ENCODE peak calls at places on chromosomes 16 and 17, in six cellular contexts. H is AG04449; V is fibroblast of pulmonary artery; X is lower lobe of right lung; B is tibial artery; M is CD4-positive, alpha-beta T cell. L is an unnamed sample.

GRCh38 chr17:82214012-82214628 is 1.5 kb upstream of the CCDC57 start:
- DNase-seq in B (no peak), V (no peak), H (no peak), M (no peak), X (no peak), L (no peak)

GRCh38 chr17:74890554-74890953 is 2.9 kb downstream of the FADS6 start:
- DNase-seq in M (no peak), X (no peak), H (no peak), B (no peak), V (no peak), L (no peak)

GRCh38 chr16:66786551-66786950 is 14.8 kb downstream of the TERB1 start:
- DNase-seq in V (no peak), B (no peak), M (no peak), X (no peak), H (no peak), L (no peak)

GRCh38 chr17:41178843-41179616 is 1.0 kb upstream of the KRTAP4-2 start:
- DNase-seq in M (no peak), B (no peak), X (no peak), V (no peak), H (no peak), L (no peak)

GRCh38 chr16:18804540-18804939 is 3.2 kb upstream of the ARL6IP1 start:
- DNase-seq in X (no peak), V (peak), M (no peak), B (no peak), H (no peak), L (no peak)

GRCh38 chr16:84169765-84170310 is 17.0 kb downstream of the TAF1C start:
- DNase-seq in X (no peak), H (no peak), V (no peak), M (no peak), B (no peak), L (no peak)

GRCh38 chr17:5610956-5611355 is 26.6 kb upstream of the NLRP1 start:
- DNase-seq in H (no peak), M (no peak), X (no peak), V (no peak), B (no peak), L (no peak)

GRCh38 chr16:79360267-79360666 is 240.3 kb downstream of the MAF start:
- DNase-seq in B (no peak), H (no peak), X (no peak), M (no peak), V (no peak), L (no peak)

GRCh38 chr16:1656808-1657617 is 21.1 kb upstream of the JPT2 start:
- DNase-seq in M (no peak), B (no peak), X (no peak), V (no peak), H (no peak), L (no peak)

GRCh38 chr17:28204751-28205150 is 114.2 kb upstream of the TMEM97 start:
- DNase-seq in X (no peak), H (no peak), V (peak), B (no peak), M (no peak), L (no peak)

GRCh38 chr17:73343168-73343634 is 31.4 kb upstream of the CDC42EP4 start:
- DNase-seq in H (peak), M (no peak), V (peak), X (no peak), B (peak), L (no peak)

GRCh38 chr17:48351916-48352332 is 78.1 kb downstream of the SKAP1 start:
- DNase-seq in H (no peak), M (no peak), X (no peak), V (peak), B (no peak), L (no peak)

GRCh38 chr16:80666378-80667257 is 125.8 kb downstream of the DYNLRB2 start:
- DNase-seq in M (no peak), B (no peak), X (no peak), H (no peak), V (no peak), L (no peak)

GRCh38 chr16:69127966-69128510 is 4.3 kb downstream of the CHTF8 start:
- DNase-seq in V (no peak), X (no peak), B (no peak), M (no peak), H (no peak), L (no peak)

GRCh38 chr16:53504161-53504663 is 1.2 kb upstream of the AKTIP start:
- DNase-seq in B (peak), H (no peak), V (peak), X (peak), M (peak), L (peak)

GRCh38 chr16:59971264-59971663 is 1237.1 kb upstream of the GOT2 start:
- DNase-seq in H (no peak), M (no peak), B (no peak), X (no peak), V (no peak), L (no peak)

GRCh38 chr16:64047878-64048277 is 1074.0 kb downstream of the CDH11 start:
- DNase-seq in V (no peak), X (no peak), H (no peak), B (no peak), M (no peak), L (no peak)

GRCh38 chr16:64047207-64047606 is 1074.7 kb downstream of the CDH11 start:
- DNase-seq in B (no peak), H (no peak), X (no peak), M (no peak), V (no peak), L (no peak)

DNA sequence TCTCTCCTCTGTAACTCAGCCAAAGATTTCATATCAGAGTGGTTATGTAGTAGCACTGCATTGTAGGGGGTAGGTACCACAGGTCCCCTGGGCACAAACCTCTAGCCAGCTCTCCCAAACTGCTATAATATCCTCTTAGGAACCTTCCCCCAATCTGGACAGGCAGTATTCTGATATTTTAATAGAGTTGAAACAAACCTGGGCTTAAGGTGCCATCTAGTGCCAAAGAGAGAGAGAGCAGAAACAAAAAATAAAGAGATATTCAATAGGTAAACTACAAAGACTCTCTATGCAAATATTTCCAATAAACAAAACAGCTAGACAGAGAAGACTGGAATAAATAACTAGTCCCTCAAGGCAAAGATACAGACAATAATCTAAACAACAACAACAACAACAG is 1070.0 kb downstream of the CDH11 start:
- DNase-seq in M (no peak), V (peak), B (no peak), X (no peak), H (no peak), L (no peak)
- TF ChIP-seq CTCF in M (no peak), V (peak), B (no peak), X (no peak), H (no peak), L (no peak)

GRCh38 chr16:11099672-11100195 is 155.4 kb downstream of the CLEC16A start:
- DNase-seq in H (no peak), M (no peak), V (no peak), X (no peak), B (no peak), L (no peak)

GRCh38 chr16:11101695-11102522 is 154.1 kb downstream of the SOCS1 start:
- DNase-seq in B (no peak), V (peak), H (no peak), M (no peak), X (no peak), L (no peak)

GRCh38 chr16:11101283-11101682 is 154.7 kb downstream of the SOCS1 start:
- DNase-seq in V (no peak), H (no peak), X (no peak), B (no peak), M (no peak), L (no peak)

GRCh38 chr16:11098601-11099377 is 154.4 kb downstream of the CLEC16A start:
- DNase-seq in H (no peak), M (no peak), V (peak), B (peak), X (no peak), L (no peak)

DNA sequence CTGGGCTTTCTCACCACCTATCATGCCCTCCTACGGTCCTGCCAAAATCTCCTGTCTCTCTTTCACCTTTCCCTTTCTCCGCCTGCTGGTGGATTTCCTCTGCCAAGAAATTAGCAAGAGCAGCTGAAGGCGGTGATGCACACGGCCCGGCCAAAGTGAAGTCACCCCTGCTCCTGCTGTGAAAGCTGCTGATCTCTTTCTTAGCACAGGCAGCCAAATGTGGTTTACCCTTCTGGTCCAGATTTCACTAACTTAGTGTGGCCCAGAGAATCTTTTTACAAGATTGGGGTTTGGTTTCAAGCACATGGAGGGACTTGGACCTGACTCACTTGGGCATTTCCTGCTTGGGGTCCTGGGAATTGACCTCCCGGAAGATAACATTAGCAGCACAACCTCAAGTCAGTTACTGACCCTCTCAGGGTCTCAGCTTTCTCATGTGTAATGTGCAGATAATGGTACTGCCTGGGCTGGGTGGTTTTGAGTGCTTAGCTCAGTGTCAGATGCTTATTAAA is 155.7 kb downstream of the SOCS1 start:
- DNase-seq in B (peak), X (no peak), H (no peak), M (no peak), V (peak), L (peak)
- TF ChIP-seq CTCF in B (peak), X (no peak), H (peak), M (no peak), V (peak), L (peak)

GRCh38 chr16:12314786-12315185 is 338.3 kb downstream of the SNX29 start:
- DNase-seq in V (no peak), M (no peak), X (no peak), B (no peak), H (no peak), L (no peak)

GRCh38 chr16:12311887-12312286 is 335.4 kb downstream of the SNX29 start:
- DNase-seq in M (no peak), V (no peak), H (no peak), X (no peak), B (no peak), L (no peak)

GRCh38 chr16:12308060-12308459 is 331.5 kb downstream of the SNX29 start:
- DNase-seq in M (no peak), V (no peak), X (no peak), H (no peak), B (no peak), L (no peak)

GRCh38 chr16:12313902-12314621 is 337.5 kb downstream of the SNX29 start:
- DNase-seq in B (no peak), H (no peak), X (no peak), M (no peak), V (no peak), L (no peak)

DNA sequence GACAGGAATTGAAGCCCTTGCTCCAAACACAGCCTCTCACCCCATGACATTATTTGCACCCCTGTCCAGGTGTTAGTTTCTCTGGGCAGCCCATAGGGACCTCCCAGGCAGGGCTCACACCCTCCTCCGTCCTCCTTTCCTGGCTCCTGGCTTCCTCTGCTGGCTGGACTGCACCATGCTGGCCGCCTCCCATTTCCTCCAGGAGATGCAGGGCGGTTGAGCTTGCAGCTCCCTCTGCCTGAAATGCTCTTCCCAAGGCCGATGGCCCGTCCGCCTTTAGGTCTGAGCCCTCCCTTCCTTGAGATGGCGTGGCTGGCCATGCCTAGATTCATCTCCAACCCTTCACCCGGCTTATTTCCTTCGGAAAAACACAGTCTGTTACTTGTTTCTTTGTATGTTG is 334.8 kb downstream of the SNX29 start:
- DNase-seq in H (no peak), X (no peak), B (no peak), M (no peak), V (no peak), L (no peak)
- TF ChIP-seq CTCF in H (no peak), X (no peak), B (no peak), M (no peak), V (no peak), L (no peak)

GRCh38 chr16:50490828-50491227 is 57.4 kb upstream of the NKD1 start:
- DNase-seq in H (no peak), B (no peak), V (no peak), M (no peak), X (no peak), L (no peak)
- TF ChIP-seq CTCF in H (no peak), B (no peak), V (no peak), M (no peak), X (no peak), L (no peak)

GRCh38 chr17:60142872-60143499 is 6.8 kb upstream of the CA4 start:
- DNase-seq in B (peak), X (peak), H (peak), M (peak), V (peak), L (peak)
- TF ChIP-seq CTCF in B (peak), X (peak), H (peak), M (peak), V (peak), L (peak)

GRCh38 chr17:17401271-17401781 is 75.5 kb upstream of the MED9 start:
- DNase-seq in M (no peak), X (no peak), B (no peak), V (no peak), H (no peak), L (no peak)
- TF ChIP-seq CTCF in M (no peak), X (peak), B (no peak), V (no peak), H (no peak), L (peak)

GRCh38 chr17:55996826-55997225 is 156.4 kb upstream of the ANKFN1 start:
- DNase-seq in H (no peak), V (no peak), B (no peak), X (no peak), M (no peak), L (no peak)
- TF ChIP-seq CTCF in H (no peak), V (no peak), B (no peak), X (no peak), M (no peak), L (no peak)